ENCODE peak calls at places on chromosomes 1 and 21, in nine cellular contexts. S is stimulated activated CD4-positive, alpha-beta T cell treated with anti-CD3 and anti-CD28 coated beads, Interleukin-15, amount 100 ng/mL, for 48 hours; U is effector memory CD8-positive, alpha-beta T cell; Q is lower lobe of right lung; V is AG09309; O is occipital lobe; B is activated CD4-positive, alpha-beta T cell treated with anti-CD3 and anti-CD28 coated beads for 4 hours; W is head of caudate nucleus; D is D341Med. N is an unnamed sample.
A peak's percentile ranks its signal among the peaks of the same experiment; 100 is the strongest.

GRCh38 chr1:66932291-66932690 is 7.5 kb downstream of the MIER1 start:
- DNase-seq in S (no peak), U (no peak), Q (no peak), V (no peak), O (no peak), B (no peak), W (no peak), D (no peak), N (no peak)

GRCh38 chr1:44784094-44785026 is 3.6 kb downstream of the BEST4 start:
- DNase-seq in S (no peak), U (no peak), Q (no peak), V (no peak), O (no peak), B (peak; percentile 36), W (peak; percentile 38), D (peak; percentile 36), N (peak; percentile 88)

GRCh38 chr21:41500931-41501381 is 7.0 kb downstream of the TMPRSS2 start:
- DNase-seq in S (no peak), U (no peak), Q (no peak), V (no peak), O (no peak), B (no peak), W (no peak), D (no peak), N (no peak)

GRCh38 chr1:236281286-236282158 is at the start of gene ERO1B:
- DNase-seq in S (peak; percentile 89), U (peak; percentile 97), Q (peak; percentile 99), V (peak; percentile 57), O (peak; percentile 96), B (peak; percentile 97), W (peak; percentile 99), D (peak; percentile 99), N (peak; percentile 98)

GRCh38 chr1:40133122-40133665 is 28.0 kb upstream of the RLF start:
- DNase-seq in S (no peak), U (no peak), Q (no peak), V (no peak), O (no peak), B (no peak), W (peak; percentile 31), D (no peak), N (no peak)

GRCh38 chr21:44441041-44441400 is 14.3 kb upstream of the LRRC3 start:
- DNase-seq in S (no peak), U (no peak), Q (peak; percentile 24), V (no peak), O (no peak), B (no peak), W (no peak), D (no peak), N (no peak)

GRCh38 chr1:161473363-161473762 is 31.9 kb upstream of the FCGR2A start:
- DNase-seq in S (no peak), U (no peak), Q (no peak), V (no peak), O (no peak), B (no peak), W (no peak), D (no peak), N (no peak)

GRCh38 chr1:220326578-220326977 is 54.3 kb upstream of the RAB3GAP2 start:
- DNase-seq in S (no peak), U (no peak), Q (no peak), V (no peak), O (no peak), B (no peak), W (no peak), D (no peak), N (no peak)

GRCh38 chr1:41704189-41704588 is 214.5 kb downstream of the HIVEP3 start:
- DNase-seq in S (no peak), U (no peak), Q (no peak), V (no peak), O (no peak), B (no peak), W (no peak), D (peak; percentile 80), N (no peak)

GRCh38 chr21:45949928-45950739 is 31.4 kb upstream of the COL6A1 start:
- DNase-seq in S (no peak), U (no peak), Q (no peak), V (no peak), O (no peak), B (no peak), W (no peak), D (peak; percentile 39), N (no peak)

GRCh38 chr1:112335351-112335750 is 60.7 kb upstream of the CTTNBP2NL start:
- DNase-seq in S (no peak), U (no peak), Q (no peak), V (no peak), O (peak; percentile 7), B (no peak), W (no peak), D (no peak), N (no peak)

GRCh38 chr1:39544327-39544726 is 32.3 kb downstream of the PABPC4 start:
- DNase-seq in S (no peak), U (no peak), Q (no peak), V (no peak), O (no peak), B (no peak), W (no peak), D (no peak), N (no peak)

GRCh38 chr1:162397943-162398560 is 13.9 kb downstream of the SH2D1B start:
- DNase-seq in S (no peak), U (no peak), Q (no peak), V (no peak), O (no peak), B (no peak), W (no peak), D (no peak), N (no peak)

GRCh38 chr1:73998348-73998959 is 199.5 kb downstream of the LRRIQ3 start:
- DNase-seq in S (no peak), U (no peak), Q (no peak), V (peak; percentile 33), O (no peak), B (no peak), W (no peak), D (peak; percentile 30), N (no peak)